ENCODE peak calls at places on chromosomes 4 and X, in seven cellular contexts. X, L, F, H, A, U and Q are unnamed samples.

GRCh38 chr4:6813725-6814124 is 31.2 kb downstream of the KIAA0232 start:
- DNase-seq in X (no peak), L (no peak), F (no peak), H (no peak), A (no peak), U (no peak), Q (no peak)

GRCh38 chr4:26507286-26507685 is 17.0 kb upstream of the CCKAR start:
- DNase-seq in X (peak; percentile 56), L (no peak), F (no peak), H (no peak), A (no peak), U (no peak), Q (no peak)

GRCh38 chrX:138763761-138764160 is 52.2 kb upstream of the FGF13 start:
- DNase-seq in X (no peak), L (no peak), F (no peak), H (no peak), A (peak; percentile 15), U (peak; percentile 53), Q (no peak)

GRCh38 chr4:109444182-109444844 is 10.7 kb downstream of the SEC24B start:
- DNase-seq in X (no peak), L (no peak), F (no peak), H (no peak), A (no peak), U (no peak), Q (no peak)

GRCh38 chrX:86604620-86605019 is 456.4 kb downstream of the DACH2 start:
- DNase-seq in X (no peak), L (no peak), F (no peak), H (no peak), A (no peak), U (no peak), Q (no peak)

GRCh38 chrX:79572566-79572965 is 205.4 kb upstream of the ITM2A start:
- DNase-seq in X (no peak), L (no peak), F (no peak), H (no peak), A (no peak), U (no peak), Q (no peak)

GRCh38 chr4:7775396-7775795 is 164.3 kb downstream of the AFAP1 start:
- DNase-seq in X (no peak), L (no peak), F (no peak), H (peak; percentile 27), A (no peak), U (no peak), Q (peak; percentile 35)

GRCh38 chrX:70007946-70008345 is 41.8 kb downstream of the AWAT2 start:
- DNase-seq in X (no peak), L (no peak), F (no peak), H (no peak), A (no peak), U (no peak), Q (no peak)

GRCh38 chr4:7236847-7237246 is 44.5 kb downstream of the SORCS2 start:
- DNase-seq in X (no peak), L (no peak), F (no peak), H (no peak), A (no peak), U (no peak), Q (no peak)

GRCh38 chrX:131955099-131955777 is 67.9 kb upstream of the STK26 start:
- DNase-seq in X (no peak), L (no peak), F (no peak), H (no peak), A (no peak), U (no peak), Q (no peak)

GRCh38 chr4:152951348-152951747 is 15.2 kb downstream of the FHDC1 start:
- DNase-seq in X (no peak), L (no peak), F (no peak), H (no peak), A (no peak), U (no peak), Q (no peak)

GRCh38 chr4:65651031-65651430 is 19.3 kb downstream of the EPHA5 start:
- DNase-seq in X (no peak), L (no peak), F (no peak), H (no peak), A (no peak), U (no peak), Q (no peak)

GRCh38 chrX:150475466-150475865 is 93.0 kb upstream of the MTM1 start:
- DNase-seq in X (no peak), L (no peak), F (no peak), H (no peak), A (no peak), U (no peak), Q (no peak)

GRCh38 chr4:76447326-76447954 is 12.4 kb downstream of the SHROOM3 start:
- DNase-seq in X (no peak), L (no peak), F (no peak), H (no peak), A (no peak), U (no peak), Q (no peak)

GRCh38 chrX:48971325-48972213 is at the start of gene KCND1:
- DNase-seq in X (no peak), L (peak; percentile 46), F (no peak), H (peak; percentile 72), A (no peak), U (no peak), Q (peak; percentile 28)

GRCh38 chrX:6432211-6432610 is 102.7 kb downstream of the VCX3A start:
- DNase-seq in X (no peak), L (no peak), F (no peak), H (no peak), A (no peak), U (no peak), Q (no peak)

DNA sequence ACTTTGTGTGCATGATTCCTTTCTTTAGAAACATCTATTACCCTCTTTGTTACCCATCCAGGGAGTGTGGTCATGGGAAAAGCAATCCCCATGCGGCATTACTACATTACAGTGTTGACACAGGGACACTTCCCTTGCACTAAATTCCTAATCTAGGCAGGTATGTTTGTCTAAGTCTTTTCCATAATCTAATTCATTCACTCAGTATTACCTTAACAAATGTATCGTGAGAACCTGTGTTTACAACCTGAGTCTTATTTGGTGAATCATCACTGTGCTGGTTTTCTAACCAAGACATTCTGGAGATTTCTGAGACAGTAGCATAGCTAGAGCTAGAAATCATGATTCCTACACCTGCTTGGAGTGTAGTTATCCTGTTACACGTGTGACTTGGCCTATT is 326.8 kb downstream of the BMPR1B start:
- DNase-seq in X (no peak), L (no peak), F (no peak), H (no peak), A (no peak), U (no peak), Q (no peak)
- H3K4me1 ChIP-seq in X (no peaks in the 10 kb centered on the region), L (no peaks in the 10 kb centered on the region), F (no peaks in the 10 kb centered on the region), H (no peaks in the 10 kb centered on the region), A (peaks cover 6% of the 10 kb centered on the region), U (no peaks in the 10 kb centered on the region), Q (peaks cover 2% of the 10 kb centered on the region)

GRCh38 chrX:118507766-118508165 is 12.2 kb downstream of the DOCK11 start:
- DNase-seq in X (no peak), L (no peak), F (no peak), H (no peak), A (no peak), U (no peak), Q (no peak)
- TF ChIP-seq POLR2AphosphoS5 in X (no peak), L (no peak), F (no peak), H (no peak), A (no peak), U (no peak), Q (no peak)

GRCh38 chrX:16839852-16840460 is 30.2 kb downstream of the RBBP7 start:
- DNase-seq in X (no peak), L (no peak), F (no peak), H (no peak), A (no peak), U (no peak), Q (no peak)
- H3K36me3 ChIP-seq in X (peaks cover 49% of the 10 kb centered on the region), L (peaks cover 96% of the 10 kb centered on the region), F (peaks cover 19% of the 10 kb centered on the region), H (peaks cover 10% of the 10 kb centered on the region), A (no peaks in the 10 kb centered on the region), U (peaks cover 4% of the 10 kb centered on the region), Q (no peaks in the 10 kb centered on the region)

GRCh38 chr4:87034527-87034926 is 99.7 kb downstream of the AFF1 start:
- DNase-seq in X (no peak), L (no peak), F (no peak), H (no peak), A (no peak), U (no peak), Q (no peak)
- H3K4me1 ChIP-seq in X (peaks cover 99% of the 10 kb centered on the region), L (peaks cover 18% of the 10 kb centered on the region), F (peaks cover 16% of the 10 kb centered on the region), H (peaks cover 98% of the 10 kb centered on the region), A (peaks cover 21% of the 10 kb centered on the region), U (peaks cover 8% of the 10 kb centered on the region), Q (peaks cover 57% of the 10 kb centered on the region)

GRCh38 chrX:11244641-11245040 is 48.6 kb upstream of the AMELX start:
- DNase-seq in X (no peak), L (no peak), F (no peak), H (no peak), A (peak; percentile 55), U (no peak), Q (no peak)

GRCh38 chrX:11239230-11239629 is 54.0 kb upstream of the AMELX start:
- DNase-seq in X (no peak), L (no peak), F (no peak), H (no peak), A (peak; percentile 76), U (no peak), Q (no peak)

GRCh38 chrX:11241720-11242119 is 51.5 kb upstream of the AMELX start:
- DNase-seq in X (no peak), L (no peak), F (no peak), H (no peak), A (no peak), U (no peak), Q (no peak)

DNA sequence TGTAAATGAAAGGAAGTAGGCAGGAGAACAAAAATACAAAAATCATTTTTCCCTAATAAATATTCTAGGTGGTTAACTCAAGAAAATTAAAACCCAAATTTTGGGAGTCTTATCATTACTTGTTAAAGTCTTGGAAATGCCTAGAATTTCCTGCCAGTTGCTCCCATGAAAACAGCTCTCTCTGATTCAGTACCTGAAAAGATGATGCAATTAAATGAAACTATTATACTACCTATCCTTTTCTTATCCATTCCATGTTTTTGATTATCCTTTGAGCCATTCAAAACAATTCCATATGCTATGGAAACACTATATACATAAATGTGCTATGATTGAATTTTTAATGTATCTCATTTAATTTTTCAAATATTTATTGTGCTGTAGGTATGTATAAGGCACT is 50.5 kb upstream of the AMELX start:
- DNase-seq in X (no peak), L (no peak), F (no peak), H (no peak), A (no peak), U (no peak), Q (no peak)
- TF ChIP-seq POLR2AphosphoS5 in X (no peak), L (no peak), F (no peak), H (no peak), A (no peak), U (no peak), Q (no peak)

DNA sequence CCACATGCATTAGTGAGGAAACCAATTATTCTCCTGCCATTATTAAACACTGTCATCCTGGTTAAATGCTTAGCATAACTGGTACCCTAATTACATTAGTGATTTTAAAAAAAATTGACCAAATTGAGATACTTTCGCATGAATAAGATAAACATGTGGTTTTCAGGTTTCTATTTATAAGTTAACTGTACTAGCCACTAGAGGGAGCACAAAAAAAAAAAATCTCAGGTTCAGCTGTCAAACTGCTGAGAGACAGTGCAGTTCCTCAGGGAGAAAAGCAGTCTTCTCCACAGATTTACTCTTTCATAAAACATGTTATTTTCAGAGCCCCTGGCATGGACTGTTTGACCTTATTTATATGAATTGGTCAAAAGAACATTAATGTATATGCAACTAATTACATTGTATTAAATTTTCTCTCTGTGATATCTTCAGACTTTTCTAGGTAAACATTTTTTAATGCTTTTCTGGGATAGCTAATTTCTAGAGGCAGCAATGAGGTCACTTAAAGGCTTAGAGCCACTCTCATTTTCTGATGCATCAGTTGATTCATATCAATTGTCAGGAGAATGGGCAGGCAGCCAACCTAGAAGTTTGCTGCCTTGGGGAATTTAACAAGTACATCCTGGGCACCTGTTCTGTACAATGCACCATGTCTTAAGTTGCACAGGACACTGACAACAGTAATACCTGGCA is 167.5 kb downstream of the CDS1 start:
- DNase-seq in X (no peak), L (peak; percentile 40), F (peak; percentile 12), H (no peak), A (peak; percentile 16), U (no peak), Q (no peak)
- H3K36me3 ChIP-seq in X (peaks cover 18% of the 10 kb centered on the region), L (no peaks in the 10 kb centered on the region), F (peaks cover 11% of the 10 kb centered on the region), H (peaks cover 82% of the 10 kb centered on the region), A (no peaks in the 10 kb centered on the region), U (no peaks in the 10 kb centered on the region), Q (no peaks in the 10 kb centered on the region)